ENCODE peak calls at places on chromosomes 4 and X, in ten cellular contexts. E is ovary, Y is cardiac muscle cell, B is MM.1S, U is AG04450, W is tibial nerve, F is bronchial epithelial cell, Q is astrocyte of the spinal cord, H is HL-60, N is choroid plexus epithelial cell. D is an unnamed sample.
A peak's percentile ranks its signal among the peaks of the same experiment; 100 is the strongest.

GRCh38 chrX:45623266-45623665 is 422.6 kb upstream of the DIPK2B start:
- DNase-seq in E (no peak), Y (peak; percentile 79), B (no peak), U (peak; percentile 76), W (no peak), F (peak; percentile 62), Q (peak; percentile 92), H (no peak), N (peak; percentile 88), D (no peak)

GRCh38 chr4:66575024-66575696 is 904.9 kb upstream of the EPHA5 start:
- DNase-seq in E (no peak), Y (peak; percentile 76), B (no peak), U (no peak), W (no peak), F (peak; percentile 73), Q (peak; percentile 97), H (no peak), N (peak; percentile 79), D (no peak)

GRCh38 chrX:87813566-87813965 is 296.0 kb downstream of the KLHL4 start:
- DNase-seq in E (no peak), Y (peak; percentile 0), B (no peak), U (no peak), W (no peak), F (no peak), Q (no peak), H (no peak), N (peak; percentile 2), D (no peak)

GRCh38 chrX:125522752-125523151 is 203.1 kb downstream of the TEX13C start:
- DNase-seq in E (no peak), Y (no peak), B (no peak), U (no peak), W (no peak), F (no peak), Q (no peak), H (no peak), N (no peak), D (no peak)

GRCh38 chr4:138035781-138036258 is 206.3 kb downstream of the SLC7A11 start:
- DNase-seq in E (no peak), Y (peak; percentile 79), B (peak; percentile 86), U (no peak), W (no peak), F (peak; percentile 70), Q (peak; percentile 67), H (peak; percentile 22), N (peak; percentile 84), D (peak; percentile 32)

GRCh38 chr4:105474110-105474518 is 252 bp upstream of the PPA2 start:
- DNase-seq in E (peak; percentile 89), Y (peak; percentile 91), B (no peak), U (peak; percentile 45), W (peak; percentile 76), F (peak; percentile 65), Q (peak; percentile 86), H (peak; percentile 86), N (peak; percentile 88), D (no peak)

GRCh38 chr4:138821321-138821720 is 194.3 kb upstream of the NOCT start:
- DNase-seq in E (no peak), Y (no peak), B (no peak), U (no peak), W (no peak), F (no peak), Q (no peak), H (no peak), N (no peak), D (no peak)

GRCh38 chr4:113094802-113095201 is 45.3 kb downstream of the ANK2 start:
- DNase-seq in E (no peak), Y (peak; percentile 9), B (no peak), U (no peak), W (no peak), F (peak; percentile 29), Q (peak; percentile 40), H (no peak), N (peak; percentile 40), D (no peak)

GRCh38 chr4:186144596-186145569 is 40.4 kb downstream of the FAM149A start:
- DNase-seq in E (peak; percentile 77), Y (peak; percentile 75), B (peak; percentile 26), U (no peak), W (no peak), F (peak; percentile 17), Q (peak; percentile 60), H (no peak), N (peak; percentile 69), D (no peak)

GRCh38 chr4:137601924-137602323 is 69.6 kb upstream of the PCDH18 start:
- DNase-seq in E (no peak), Y (no peak), B (no peak), U (no peak), W (no peak), F (peak; percentile 45), Q (no peak), H (no peak), N (peak; percentile 31), D (no peak)

GRCh38 chr4:114606240-114606639 is 7.6 kb downstream of the UGT8 start:
- DNase-seq in E (no peak), Y (no peak), B (no peak), U (no peak), W (no peak), F (peak; percentile 54), Q (no peak), H (no peak), N (no peak), D (no peak)
- H3K4me3 ChIP-seq in E (no peak overlapping the region), Y (no peak overlapping the region), B (no peak overlapping the region), U (no peak overlapping the region), W (no peak overlapping the region), F (no peak overlapping the region), Q (no peak overlapping the region), H (no peak overlapping the region), N (no peak overlapping the region), D (no peak overlapping the region)

DNA sequence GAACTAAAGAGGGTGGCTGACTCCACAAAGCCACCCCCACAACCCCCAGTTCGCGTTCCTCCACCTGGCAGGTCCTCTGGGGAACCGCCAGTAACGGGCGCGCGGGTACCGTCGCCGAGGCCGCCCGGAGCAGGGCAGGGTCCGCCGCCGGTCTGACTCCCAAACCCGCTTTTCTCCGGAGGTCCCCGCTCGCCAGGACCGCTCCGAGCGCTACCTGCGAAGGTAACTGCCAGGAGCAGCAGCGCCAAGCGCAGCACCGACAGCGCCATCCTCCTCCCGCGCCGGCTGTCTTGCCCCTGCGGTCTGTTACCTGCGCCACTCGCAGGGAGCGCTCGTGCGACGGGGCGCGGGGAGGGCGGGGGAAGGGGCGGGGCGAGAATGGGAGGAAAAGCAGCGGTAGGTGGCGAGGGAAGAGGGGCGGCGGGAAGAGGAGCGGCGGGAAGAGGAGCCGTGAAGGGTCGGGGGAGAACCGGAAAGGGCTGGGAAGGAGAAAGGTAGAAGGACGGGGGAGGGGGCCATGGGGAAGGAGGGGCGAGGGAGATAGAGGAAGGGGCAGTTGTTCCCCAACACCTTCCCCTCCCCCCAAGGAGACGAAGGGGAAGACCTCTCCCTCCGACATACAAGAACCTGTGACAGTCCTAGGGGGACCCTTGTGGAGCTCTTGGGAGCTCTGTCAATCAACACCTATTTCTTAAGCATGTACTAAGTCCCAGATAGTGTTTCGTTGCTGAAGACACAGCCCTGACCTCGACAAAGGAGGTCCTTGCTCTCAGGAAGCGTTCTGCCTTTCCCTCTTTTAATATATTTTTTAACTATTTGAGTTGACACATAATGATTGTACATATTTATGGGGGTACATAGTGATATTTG is at the start of gene SPINK2:
- DNase-seq in E (no peak), Y (no peak), B (peak; percentile 81), U (no peak), W (no peak), F (peak; percentile 35), Q (no peak), H (no peak), N (no peak), D (peak; percentile 38)
- TF ChIP-seq CTCF in E (no peak), Y (no peak), B (peak; percentile 47), U (no peak), W (no peak), F (peak; percentile 34), Q (no peak), H (no peak), N (peak; percentile 15), D (peak; percentile 29)

GRCh38 chr4:56953680-56954520 is 23.5 kb downstream of the NOA1 start:
- DNase-seq in E (no peak), Y (no peak), B (no peak), U (no peak), W (no peak), F (no peak), Q (no peak), H (no peak), N (no peak), D (no peak)

GRCh38 chr4:56959064-56959463 is 18.3 kb downstream of the NOA1 start:
- DNase-seq in E (no peak), Y (no peak), B (no peak), U (no peak), W (no peak), F (no peak), Q (peak; percentile 13), H (no peak), N (peak; percentile 24), D (no peak)

GRCh38 chr4:56961107-56961500 is 16.3 kb downstream of the NOA1 start:
- DNase-seq in E (no peak), Y (no peak), B (no peak), U (no peak), W (no peak), F (no peak), Q (no peak), H (no peak), N (no peak), D (no peak)

DNA sequence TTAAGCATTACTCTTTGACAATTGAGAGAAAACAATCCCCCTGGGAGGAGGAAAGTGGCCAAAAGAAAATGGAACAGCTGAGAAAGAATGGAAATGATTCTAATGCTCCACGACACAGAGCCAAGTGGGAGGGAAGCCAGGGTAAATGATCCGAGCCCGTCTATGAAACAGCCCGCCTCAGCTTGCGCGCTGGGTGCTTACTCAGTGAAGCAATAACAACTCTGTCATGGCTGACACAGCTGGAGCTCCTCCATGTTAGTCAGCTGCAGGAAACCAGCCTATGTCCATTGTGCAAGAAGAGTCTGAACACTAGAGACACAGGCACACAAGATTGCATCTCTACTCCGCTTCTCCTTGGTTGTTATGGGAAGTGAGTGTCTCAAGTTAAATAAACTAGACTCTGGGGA is 19.3 kb downstream of the NOA1 start:
- DNase-seq in E (peak; percentile 69), Y (peak; percentile 99), B (no peak), U (peak; percentile 96), W (peak; percentile 83), F (peak; percentile 96), Q (peak; percentile 97), H (peak; percentile 96), N (peak; percentile 99), D (no peak)
- H3K4me3 ChIP-seq in E (no peak overlapping the region), Y (no peak overlapping the region), B (no peak overlapping the region), U (peak overlapping the region; percentile 3), W (peak overlapping the region; percentile 2), F (no peak overlapping the region), Q (no peak overlapping the region), H (no peak overlapping the region), N (peak overlapping the region; percentile 12), D (no peak overlapping the region)

DNA sequence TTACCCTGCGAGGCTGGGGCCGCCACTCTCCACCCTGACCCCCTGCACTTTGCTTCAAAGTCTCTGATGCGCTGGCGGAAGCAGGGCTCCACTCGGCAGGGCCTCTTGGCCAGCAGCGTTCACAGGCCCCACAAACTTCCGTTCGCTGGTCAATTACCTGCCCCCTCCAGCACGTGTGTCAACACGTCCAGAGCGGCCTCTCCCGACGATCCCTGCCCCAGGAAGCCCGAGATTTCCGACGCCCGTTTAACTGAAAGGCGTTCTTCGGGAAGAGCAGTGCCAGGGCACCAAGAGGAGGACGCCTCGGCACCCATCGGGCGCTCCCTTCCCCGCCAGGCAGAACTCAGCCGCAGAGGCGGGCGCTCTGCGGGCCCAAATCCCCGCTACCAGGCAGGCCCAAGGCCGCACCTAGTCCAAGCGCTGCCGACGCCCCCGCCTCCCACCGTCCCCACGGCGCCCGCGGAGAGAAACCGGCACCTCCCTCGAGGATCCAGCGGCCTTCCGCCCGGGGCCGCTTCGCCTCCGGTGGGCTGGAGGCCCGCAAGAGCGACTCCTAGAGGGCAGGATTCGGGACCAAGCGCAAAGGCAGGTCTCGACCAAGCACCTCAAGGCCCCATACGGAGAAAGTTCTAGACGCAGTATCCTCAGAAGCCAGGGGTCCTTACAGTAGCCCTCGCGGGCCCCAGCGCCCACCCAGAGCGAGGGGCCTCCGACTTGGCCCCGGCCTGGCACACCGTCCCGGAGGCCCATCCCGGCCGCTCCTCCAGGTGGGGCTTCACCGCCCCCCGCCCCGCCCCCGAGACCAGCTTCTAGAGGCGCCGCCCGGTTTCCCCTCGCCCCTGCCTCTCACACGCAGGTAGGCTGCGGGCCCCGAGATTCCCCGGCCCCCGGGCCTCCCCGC is 586 bp downstream of the BCAP31 start:
- DNase-seq in E (peak; percentile 61), Y (peak; percentile 43), B (peak; percentile 54), U (no peak), W (no peak), F (peak; percentile 55), Q (peak; percentile 35), H (peak; percentile 29), N (peak; percentile 55), D (no peak)
- TF ChIP-seq CTCF in E (peak; percentile 31), Y (peak; percentile 39), B (peak; percentile 40), U (peak; percentile 46), W (peak; percentile 8), F (peak; percentile 57), Q (peak; percentile 50), H (no peak), N (peak; percentile 53), D (peak; percentile 69)